ENCODE peak calls at places on chromosomes 2 and 18, in eight cellular contexts. One of them, this sample, is unnamed.

GRCh38 chr2:108633379-108633778 is 85.9 kb upstream of the RANBP2 start:
- DNase-seq in GM06990: no peak
- DNase-seq in kidney epithelial cell: no peak
- DNase-seq in caudate nucleus: no peak
- DNase-seq in stimulated activated CD4-positive, alpha-beta T cell treated with anti-CD3 and anti-CD28 coated beads, Interleukin-4, amount 100 ng/mL, for 48 hours: no peak
- DNase-seq in activated T-cell treated with anti-CD3 and anti-CD28 coated beads for 48 hours: no peak
- DNase-seq in stimulated activated CD8-positive, alpha-beta memory T cell treated with anti-CD3 and anti-CD28 coated beads, Interleukin-15, amount 100 ng/mL, for 1 hour: no peak
- DNase-seq in D341Med: no peak
- DNase-seq in this sample: no peak

GRCh38 chr2:232942831-232943230 is 70.2 kb downstream of the NGEF start:
- DNase-seq in stimulated activated CD4-positive, alpha-beta T cell treated with anti-CD3 and anti-CD28 coated beads, Interleukin-4, amount 100 ng/mL, for 48 hours: no peak
- DNase-seq in D341Med: no peak
- DNase-seq in caudate nucleus: no peak
- DNase-seq in stimulated activated CD8-positive, alpha-beta memory T cell treated with anti-CD3 and anti-CD28 coated beads, Interleukin-15, amount 100 ng/mL, for 1 hour: no peak
- DNase-seq in activated T-cell treated with anti-CD3 and anti-CD28 coated beads for 48 hours: no peak
- DNase-seq in kidney epithelial cell: no peak
- DNase-seq in GM06990: no peak
- DNase-seq in this sample: no peak

GRCh38 chr18:23207191-23207955 is 72.1 kb downstream of the CABLES1 start:
- DNase-seq in stimulated activated CD8-positive, alpha-beta memory T cell treated with anti-CD3 and anti-CD28 coated beads, Interleukin-15, amount 100 ng/mL, for 1 hour: no peak
- DNase-seq in D341Med: no peak
- DNase-seq in caudate nucleus: no peak
- DNase-seq in stimulated activated CD4-positive, alpha-beta T cell treated with anti-CD3 and anti-CD28 coated beads, Interleukin-4, amount 100 ng/mL, for 48 hours: no peak
- DNase-seq in kidney epithelial cell: no peak
- DNase-seq in GM06990: no peak
- DNase-seq in activated T-cell treated with anti-CD3 and anti-CD28 coated beads for 48 hours: no peak
- DNase-seq in this sample: no peak

GRCh38 chr2:8197101-8197500 is 484.8 kb upstream of the ID2 start:
- DNase-seq in caudate nucleus: no peak
- DNase-seq in stimulated activated CD8-positive, alpha-beta memory T cell treated with anti-CD3 and anti-CD28 coated beads, Interleukin-15, amount 100 ng/mL, for 1 hour: no peak
- DNase-seq in stimulated activated CD4-positive, alpha-beta T cell treated with anti-CD3 and anti-CD28 coated beads, Interleukin-4, amount 100 ng/mL, for 48 hours: no peak
- DNase-seq in D341Med: no peak
- DNase-seq in kidney epithelial cell: no peak
- DNase-seq in activated T-cell treated with anti-CD3 and anti-CD28 coated beads for 48 hours: no peak
- DNase-seq in GM06990: no peak
- DNase-seq in this sample: no peak

GRCh38 chr2:96838345-96839287 is 5.2 kb downstream of the ANKRD23 start:
- DNase-seq in kidney epithelial cell: no peak
- DNase-seq in GM06990: no peak
- DNase-seq in D341Med: no peak
- DNase-seq in caudate nucleus: no peak
- DNase-seq in activated T-cell treated with anti-CD3 and anti-CD28 coated beads for 48 hours: no peak
- DNase-seq in stimulated activated CD4-positive, alpha-beta T cell treated with anti-CD3 and anti-CD28 coated beads, Interleukin-4, amount 100 ng/mL, for 48 hours: no peak
- DNase-seq in stimulated activated CD8-positive, alpha-beta memory T cell treated with anti-CD3 and anti-CD28 coated beads, Interleukin-15, amount 100 ng/mL, for 1 hour: no peak
- DNase-seq in this sample: no peak

GRCh38 chr18:50268022-50268747 is 1.9 kb upstream of the CFAP53 start:
- DNase-seq in stimulated activated CD4-positive, alpha-beta T cell treated with anti-CD3 and anti-CD28 coated beads, Interleukin-4, amount 100 ng/mL, for 48 hours: peak
- DNase-seq in stimulated activated CD8-positive, alpha-beta memory T cell treated with anti-CD3 and anti-CD28 coated beads, Interleukin-15, amount 100 ng/mL, for 1 hour: peak
- DNase-seq in caudate nucleus: peak
- DNase-seq in D341Med: peak
- DNase-seq in GM06990: peak
- DNase-seq in kidney epithelial cell: no peak
- DNase-seq in activated T-cell treated with anti-CD3 and anti-CD28 coated beads for 48 hours: peak
- DNase-seq in this sample: peak

GRCh38 chr2:85746313-85747004 is 7.3 kb upstream of the ATOH8 start:
- DNase-seq in stimulated activated CD4-positive, alpha-beta T cell treated with anti-CD3 and anti-CD28 coated beads, Interleukin-4, amount 100 ng/mL, for 48 hours: no peak
- DNase-seq in activated T-cell treated with anti-CD3 and anti-CD28 coated beads for 48 hours: no peak
- DNase-seq in caudate nucleus: no peak
- DNase-seq in D341Med: no peak
- DNase-seq in GM06990: no peak
- DNase-seq in kidney epithelial cell: no peak
- DNase-seq in stimulated activated CD8-positive, alpha-beta memory T cell treated with anti-CD3 and anti-CD28 coated beads, Interleukin-15, amount 100 ng/mL, for 1 hour: no peak
- DNase-seq in this sample: no peak

GRCh38 chr2:18208956-18209355 is 330.5 kb downstream of the KCNS3 start:
- DNase-seq in stimulated activated CD4-positive, alpha-beta T cell treated with anti-CD3 and anti-CD28 coated beads, Interleukin-4, amount 100 ng/mL, for 48 hours: no peak
- DNase-seq in activated T-cell treated with anti-CD3 and anti-CD28 coated beads for 48 hours: no peak
- DNase-seq in stimulated activated CD8-positive, alpha-beta memory T cell treated with anti-CD3 and anti-CD28 coated beads, Interleukin-15, amount 100 ng/mL, for 1 hour: no peak
- DNase-seq in GM06990: no peak
- DNase-seq in kidney epithelial cell: no peak
- DNase-seq in D341Med: no peak
- DNase-seq in caudate nucleus: no peak
- DNase-seq in this sample: no peak

GRCh38 chr2:46857871-46858696 is 57.5 kb downstream of the MCFD2 start:
- DNase-seq in D341Med: no peak
- DNase-seq in caudate nucleus: no peak
- DNase-seq in stimulated activated CD4-positive, alpha-beta T cell treated with anti-CD3 and anti-CD28 coated beads, Interleukin-4, amount 100 ng/mL, for 48 hours: no peak
- DNase-seq in kidney epithelial cell: no peak
- DNase-seq in GM06990: no peak
- DNase-seq in activated T-cell treated with anti-CD3 and anti-CD28 coated beads for 48 hours: no peak
- DNase-seq in stimulated activated CD8-positive, alpha-beta memory T cell treated with anti-CD3 and anti-CD28 coated beads, Interleukin-15, amount 100 ng/mL, for 1 hour: no peak
- DNase-seq in this sample: no peak

GRCh38 chr18:37395138-37395537 is 170.5 kb downstream of the CELF4 start:
- DNase-seq in D341Med: no peak
- DNase-seq in caudate nucleus: no peak
- DNase-seq in stimulated activated CD8-positive, alpha-beta memory T cell treated with anti-CD3 and anti-CD28 coated beads, Interleukin-15, amount 100 ng/mL, for 1 hour: no peak
- DNase-seq in activated T-cell treated with anti-CD3 and anti-CD28 coated beads for 48 hours: no peak
- DNase-seq in stimulated activated CD4-positive, alpha-beta T cell treated with anti-CD3 and anti-CD28 coated beads, Interleukin-4, amount 100 ng/mL, for 48 hours: no peak
- DNase-seq in GM06990: no peak
- DNase-seq in kidney epithelial cell: no peak
- DNase-seq in this sample: no peak

GRCh38 chr2:235955664-235956063 is 212.5 kb downstream of the GBX2 start:
- DNase-seq in kidney epithelial cell: no peak
- DNase-seq in caudate nucleus: no peak
- DNase-seq in D341Med: no peak
- DNase-seq in GM06990: no peak
- DNase-seq in activated T-cell treated with anti-CD3 and anti-CD28 coated beads for 48 hours: no peak
- DNase-seq in stimulated activated CD4-positive, alpha-beta T cell treated with anti-CD3 and anti-CD28 coated beads, Interleukin-4, amount 100 ng/mL, for 48 hours: no peak
- DNase-seq in stimulated activated CD8-positive, alpha-beta memory T cell treated with anti-CD3 and anti-CD28 coated beads, Interleukin-15, amount 100 ng/mL, for 1 hour: no peak
- DNase-seq in this sample: no peak

GRCh38 chr2:24754985-24755690 is 38.1 kb downstream of the PTRHD1 start:
- DNase-seq in stimulated activated CD8-positive, alpha-beta memory T cell treated with anti-CD3 and anti-CD28 coated beads, Interleukin-15, amount 100 ng/mL, for 1 hour: no peak
- DNase-seq in stimulated activated CD4-positive, alpha-beta T cell treated with anti-CD3 and anti-CD28 coated beads, Interleukin-4, amount 100 ng/mL, for 48 hours: no peak
- DNase-seq in activated T-cell treated with anti-CD3 and anti-CD28 coated beads for 48 hours: no peak
- DNase-seq in D341Med: no peak
- DNase-seq in GM06990: no peak
- DNase-seq in caudate nucleus: no peak
- DNase-seq in kidney epithelial cell: no peak
- DNase-seq in this sample: no peak

GRCh38 chr2:126467367-126468054 is 188.4 kb upstream of the GYPC start:
- DNase-seq in caudate nucleus: no peak
- DNase-seq in stimulated activated CD4-positive, alpha-beta T cell treated with anti-CD3 and anti-CD28 coated beads, Interleukin-4, amount 100 ng/mL, for 48 hours: no peak
- DNase-seq in GM06990: peak
- DNase-seq in stimulated activated CD8-positive, alpha-beta memory T cell treated with anti-CD3 and anti-CD28 coated beads, Interleukin-15, amount 100 ng/mL, for 1 hour: no peak
- DNase-seq in D341Med: no peak
- DNase-seq in kidney epithelial cell: no peak
- DNase-seq in activated T-cell treated with anti-CD3 and anti-CD28 coated beads for 48 hours: no peak
- DNase-seq in this sample: no peak

GRCh38 chr2:178413472-178414265 is 37.3 kb downstream of the PRKRA start:
- DNase-seq in kidney epithelial cell: peak
- DNase-seq in D341Med: peak
- DNase-seq in stimulated activated CD4-positive, alpha-beta T cell treated with anti-CD3 and anti-CD28 coated beads, Interleukin-4, amount 100 ng/mL, for 48 hours: peak
- DNase-seq in GM06990: peak
- DNase-seq in stimulated activated CD8-positive, alpha-beta memory T cell treated with anti-CD3 and anti-CD28 coated beads, Interleukin-15, amount 100 ng/mL, for 1 hour: peak
- DNase-seq in caudate nucleus: peak
- DNase-seq in activated T-cell treated with anti-CD3 and anti-CD28 coated beads for 48 hours: peak
- DNase-seq in this sample: peak

GRCh38 chr2:96204836-96205235 is 3.8 kb downstream of the STARD7 start:
- DNase-seq in stimulated activated CD4-positive, alpha-beta T cell treated with anti-CD3 and anti-CD28 coated beads, Interleukin-4, amount 100 ng/mL, for 48 hours: no peak
- DNase-seq in caudate nucleus: no peak
- DNase-seq in activated T-cell treated with anti-CD3 and anti-CD28 coated beads for 48 hours: no peak
- DNase-seq in GM06990: no peak
- DNase-seq in kidney epithelial cell: no peak
- DNase-seq in D341Med: no peak
- DNase-seq in stimulated activated CD8-positive, alpha-beta memory T cell treated with anti-CD3 and anti-CD28 coated beads, Interleukin-15, amount 100 ng/mL, for 1 hour: no peak
- DNase-seq in this sample: no peak

GRCh38 chr18:60329131-60329530 is 43.4 kb downstream of the MC4R start:
- DNase-seq in caudate nucleus: no peak
- DNase-seq in kidney epithelial cell: no peak
- DNase-seq in stimulated activated CD4-positive, alpha-beta T cell treated with anti-CD3 and anti-CD28 coated beads, Interleukin-4, amount 100 ng/mL, for 48 hours: no peak
- DNase-seq in activated T-cell treated with anti-CD3 and anti-CD28 coated beads for 48 hours: no peak
- DNase-seq in GM06990: no peak
- DNase-seq in D341Med: no peak
- DNase-seq in stimulated activated CD8-positive, alpha-beta memory T cell treated with anti-CD3 and anti-CD28 coated beads, Interleukin-15, amount 100 ng/mL, for 1 hour: no peak
- DNase-seq in this sample: no peak

GRCh38 chr2:127640082-127641072 is 5.6 kb upstream of the GPR17 start:
- DNase-seq in D341Med: no peak
- DNase-seq in caudate nucleus: no peak
- DNase-seq in activated T-cell treated with anti-CD3 and anti-CD28 coated beads for 48 hours: no peak
- DNase-seq in GM06990: peak
- DNase-seq in kidney epithelial cell: no peak
- DNase-seq in stimulated activated CD4-positive, alpha-beta T cell treated with anti-CD3 and anti-CD28 coated beads, Interleukin-4, amount 100 ng/mL, for 48 hours: no peak
- DNase-seq in stimulated activated CD8-positive, alpha-beta memory T cell treated with anti-CD3 and anti-CD28 coated beads, Interleukin-15, amount 100 ng/mL, for 1 hour: no peak
- DNase-seq in this sample: peak

GRCh38 chr2:134919360-134920210 is 963 bp downstream of the CCNT2 start:
- DNase-seq in stimulated activated CD4-positive, alpha-beta T cell treated with anti-CD3 and anti-CD28 coated beads, Interleukin-4, amount 100 ng/mL, for 48 hours: peak
- DNase-seq in stimulated activated CD8-positive, alpha-beta memory T cell treated with anti-CD3 and anti-CD28 coated beads, Interleukin-15, amount 100 ng/mL, for 1 hour: peak
- DNase-seq in caudate nucleus: no peak
- DNase-seq in kidney epithelial cell: no peak
- DNase-seq in GM06990: no peak
- DNase-seq in activated T-cell treated with anti-CD3 and anti-CD28 coated beads for 48 hours: peak
- DNase-seq in D341Med: no peak
- DNase-seq in this sample: no peak

GRCh38 chr2:116489944-116490343 is 1324.5 kb upstream of the DDX18 start:
- DNase-seq in caudate nucleus: no peak
- DNase-seq in stimulated activated CD4-positive, alpha-beta T cell treated with anti-CD3 and anti-CD28 coated beads, Interleukin-4, amount 100 ng/mL, for 48 hours: no peak
- DNase-seq in kidney epithelial cell: no peak
- DNase-seq in D341Med: no peak
- DNase-seq in GM06990: no peak
- DNase-seq in stimulated activated CD8-positive, alpha-beta memory T cell treated with anti-CD3 and anti-CD28 coated beads, Interleukin-15, amount 100 ng/mL, for 1 hour: no peak
- DNase-seq in activated T-cell treated with anti-CD3 and anti-CD28 coated beads for 48 hours: no peak
- DNase-seq in this sample: no peak

GRCh38 chr18:31217038-31217437 is 54.4 kb upstream of the DSC1 start:
- DNase-seq in caudate nucleus: no peak
- DNase-seq in GM06990: no peak
- DNase-seq in stimulated activated CD4-positive, alpha-beta T cell treated with anti-CD3 and anti-CD28 coated beads, Interleukin-4, amount 100 ng/mL, for 48 hours: no peak
- DNase-seq in D341Med: no peak
- DNase-seq in stimulated activated CD8-positive, alpha-beta memory T cell treated with anti-CD3 and anti-CD28 coated beads, Interleukin-15, amount 100 ng/mL, for 1 hour: no peak
- DNase-seq in kidney epithelial cell: no peak
- DNase-seq in activated T-cell treated with anti-CD3 and anti-CD28 coated beads for 48 hours: no peak
- DNase-seq in this sample: no peak

GRCh38 chr2:102764083-102764482 is 2.3 kb downstream of the TMEM182 start:
- DNase-seq in caudate nucleus: no peak
- DNase-seq in D341Med: no peak
- DNase-seq in GM06990: no peak
- DNase-seq in stimulated activated CD4-positive, alpha-beta T cell treated with anti-CD3 and anti-CD28 coated beads, Interleukin-4, amount 100 ng/mL, for 48 hours: no peak
- DNase-seq in activated T-cell treated with anti-CD3 and anti-CD28 coated beads for 48 hours: no peak
- DNase-seq in kidney epithelial cell: peak
- DNase-seq in stimulated activated CD8-positive, alpha-beta memory T cell treated with anti-CD3 and anti-CD28 coated beads, Interleukin-15, amount 100 ng/mL, for 1 hour: no peak
- DNase-seq in this sample: no peak

GRCh38 chr2:190069936-190070696 is 7.6 kb upstream of the MSTN start:
- DNase-seq in kidney epithelial cell: peak
- DNase-seq in stimulated activated CD8-positive, alpha-beta memory T cell treated with anti-CD3 and anti-CD28 coated beads, Interleukin-15, amount 100 ng/mL, for 1 hour: no peak
- DNase-seq in stimulated activated CD4-positive, alpha-beta T cell treated with anti-CD3 and anti-CD28 coated beads, Interleukin-4, amount 100 ng/mL, for 48 hours: no peak
- DNase-seq in GM06990: peak
- DNase-seq in D341Med: peak
- DNase-seq in activated T-cell treated with anti-CD3 and anti-CD28 coated beads for 48 hours: no peak
- DNase-seq in caudate nucleus: no peak
- DNase-seq in this sample: no peak

GRCh38 chr18:67104700-67105284 is 411.7 kb downstream of the DSEL start:
- DNase-seq in activated T-cell treated with anti-CD3 and anti-CD28 coated beads for 48 hours: peak
- DNase-seq in stimulated activated CD8-positive, alpha-beta memory T cell treated with anti-CD3 and anti-CD28 coated beads, Interleukin-15, amount 100 ng/mL, for 1 hour: no peak
- DNase-seq in stimulated activated CD4-positive, alpha-beta T cell treated with anti-CD3 and anti-CD28 coated beads, Interleukin-4, amount 100 ng/mL, for 48 hours: peak
- DNase-seq in D341Med: peak
- DNase-seq in GM06990: no peak
- DNase-seq in caudate nucleus: peak
- DNase-seq in kidney epithelial cell: peak
- DNase-seq in this sample: no peak

GRCh38 chr2:101781326-101781725 is 83.8 kb downstream of the MAP4K4 start:
- DNase-seq in stimulated activated CD8-positive, alpha-beta memory T cell treated with anti-CD3 and anti-CD28 coated beads, Interleukin-15, amount 100 ng/mL, for 1 hour: no peak
- DNase-seq in kidney epithelial cell: no peak
- DNase-seq in caudate nucleus: no peak
- DNase-seq in stimulated activated CD4-positive, alpha-beta T cell treated with anti-CD3 and anti-CD28 coated beads, Interleukin-4, amount 100 ng/mL, for 48 hours: no peak
- DNase-seq in activated T-cell treated with anti-CD3 and anti-CD28 coated beads for 48 hours: no peak
- DNase-seq in GM06990: no peak
- DNase-seq in D341Med: no peak
- DNase-seq in this sample: no peak

GRCh38 chr2:240297553-240298315 is 137.7 kb upstream of the GPC1 start:
- DNase-seq in kidney epithelial cell: no peak
- DNase-seq in caudate nucleus: no peak
- DNase-seq in D341Med: no peak
- DNase-seq in stimulated activated CD4-positive, alpha-beta T cell treated with anti-CD3 and anti-CD28 coated beads, Interleukin-4, amount 100 ng/mL, for 48 hours: no peak
- DNase-seq in stimulated activated CD8-positive, alpha-beta memory T cell treated with anti-CD3 and anti-CD28 coated beads, Interleukin-15, amount 100 ng/mL, for 1 hour: no peak
- DNase-seq in GM06990: no peak
- DNase-seq in activated T-cell treated with anti-CD3 and anti-CD28 coated beads for 48 hours: no peak
- DNase-seq in this sample: no peak

GRCh38 chr2:221210686-221211085 is 361.4 kb downstream of the EPHA4 start:
- DNase-seq in kidney epithelial cell: no peak
- DNase-seq in caudate nucleus: no peak
- DNase-seq in GM06990: no peak
- DNase-seq in stimulated activated CD4-positive, alpha-beta T cell treated with anti-CD3 and anti-CD28 coated beads, Interleukin-4, amount 100 ng/mL, for 48 hours: no peak
- DNase-seq in activated T-cell treated with anti-CD3 and anti-CD28 coated beads for 48 hours: no peak
- DNase-seq in D341Med: no peak
- DNase-seq in stimulated activated CD8-positive, alpha-beta memory T cell treated with anti-CD3 and anti-CD28 coated beads, Interleukin-15, amount 100 ng/mL, for 1 hour: no peak
- DNase-seq in this sample: no peak

GRCh38 chr2:222884765-222885424 is 24.1 kb downstream of the ACSL3 start:
- DNase-seq in activated T-cell treated with anti-CD3 and anti-CD28 coated beads for 48 hours: no peak
- DNase-seq in kidney epithelial cell: no peak
- DNase-seq in D341Med: no peak
- DNase-seq in stimulated activated CD4-positive, alpha-beta T cell treated with anti-CD3 and anti-CD28 coated beads, Interleukin-4, amount 100 ng/mL, for 48 hours: no peak
- DNase-seq in stimulated activated CD8-positive, alpha-beta memory T cell treated with anti-CD3 and anti-CD28 coated beads, Interleukin-15, amount 100 ng/mL, for 1 hour: no peak
- DNase-seq in caudate nucleus: no peak
- DNase-seq in GM06990: no peak
- DNase-seq in this sample: no peak

GRCh38 chr2:21467910-21468309 is 344.1 kb downstream of the TDRD15 start:
- DNase-seq in stimulated activated CD8-positive, alpha-beta memory T cell treated with anti-CD3 and anti-CD28 coated beads, Interleukin-15, amount 100 ng/mL, for 1 hour: no peak
- DNase-seq in caudate nucleus: no peak
- DNase-seq in activated T-cell treated with anti-CD3 and anti-CD28 coated beads for 48 hours: no peak
- DNase-seq in GM06990: no peak
- DNase-seq in D341Med: no peak
- DNase-seq in stimulated activated CD4-positive, alpha-beta T cell treated with anti-CD3 and anti-CD28 coated beads, Interleukin-4, amount 100 ng/mL, for 48 hours: no peak
- DNase-seq in kidney epithelial cell: peak
- DNase-seq in this sample: no peak

GRCh38 chr18:6249788-6250187 is 164.9 kb downstream of the L3MBTL4 start:
- DNase-seq in D341Med: no peak
- DNase-seq in caudate nucleus: no peak
- DNase-seq in stimulated activated CD4-positive, alpha-beta T cell treated with anti-CD3 and anti-CD28 coated beads, Interleukin-4, amount 100 ng/mL, for 48 hours: no peak
- DNase-seq in stimulated activated CD8-positive, alpha-beta memory T cell treated with anti-CD3 and anti-CD28 coated beads, Interleukin-15, amount 100 ng/mL, for 1 hour: no peak
- DNase-seq in activated T-cell treated with anti-CD3 and anti-CD28 coated beads for 48 hours: no peak
- DNase-seq in kidney epithelial cell: no peak
- DNase-seq in GM06990: no peak
- DNase-seq in this sample: no peak

GRCh38 chr2:149145314-149146295 is 107.1 kb downstream of the LYPD6B start:
- DNase-seq in GM06990: no peak
- DNase-seq in caudate nucleus: no peak
- DNase-seq in D341Med: no peak
- DNase-seq in activated T-cell treated with anti-CD3 and anti-CD28 coated beads for 48 hours: no peak
- DNase-seq in stimulated activated CD4-positive, alpha-beta T cell treated with anti-CD3 and anti-CD28 coated beads, Interleukin-4, amount 100 ng/mL, for 48 hours: no peak
- DNase-seq in kidney epithelial cell: no peak
- DNase-seq in stimulated activated CD8-positive, alpha-beta memory T cell treated with anti-CD3 and anti-CD28 coated beads, Interleukin-15, amount 100 ng/mL, for 1 hour: no peak
- DNase-seq in this sample: no peak